ENCODE peak calls at places on chromosomes 4 and X, in four cellular contexts. One of them, this sample, is unnamed. For H3K4me1, the result is how much of the 10 kb centered on the place peaks cover.

GRCh38 chr4:120918788-120919187 is 3.7 kb downstream of the PRDM5 start:
- DNase-seq in IMR-90: peak
- DNase-seq in psoas muscle: peak
- DNase-seq in A549: no peak
- DNase-seq in this sample: no peak

GRCh38 chr4:10099521-10100325 is 16.9 kb downstream of the WDR1 start:
- DNase-seq in IMR-90: no peak
- DNase-seq in psoas muscle: no peak
- DNase-seq in A549: no peak
- DNase-seq in this sample: no peak

GRCh38 chr4:15455290-15455689 is 14.4 kb upstream of the CC2D2A start:
- DNase-seq in IMR-90: peak
- DNase-seq in psoas muscle: peak
- DNase-seq in A549: no peak
- DNase-seq in this sample: peak

GRCh38 chrX:123834116-123834515 is 25.7 kb upstream of the XIAP start:
- DNase-seq in IMR-90: no peak
- DNase-seq in psoas muscle: no peak
- DNase-seq in A549: no peak
- DNase-seq in this sample: no peak

GRCh38 chrX:125096870-125097269 is 222.8 kb upstream of the TEX13C start:
- DNase-seq in IMR-90: no peak
- DNase-seq in psoas muscle: no peak
- DNase-seq in A549: no peak
- DNase-seq in this sample: no peak

GRCh38 chr4:133839326-133839725 is 362.3 kb downstream of the PABPC4L start:
- DNase-seq in IMR-90: peak
- DNase-seq in psoas muscle: no peak
- DNase-seq in A549: peak
- DNase-seq in this sample: no peak

GRCh38 chr4:19729873-19730735 is 521.6 kb upstream of the SLIT2 start:
- DNase-seq in IMR-90: peak
- DNase-seq in psoas muscle: no peak
- DNase-seq in A549: no peak
- DNase-seq in this sample: no peak

GRCh38 chr4:134327274-134328122 is 125.9 kb upstream of the PABPC4L start:
- DNase-seq in IMR-90: no peak
- DNase-seq in psoas muscle: no peak
- DNase-seq in A549: no peak
- DNase-seq in this sample: no peak

GRCh38 chr4:75973770-75974169 is 17.0 kb downstream of the SDAD1 start:
- DNase-seq in IMR-90: no peak
- DNase-seq in psoas muscle: no peak
- DNase-seq in A549: no peak
- DNase-seq in this sample: no peak

GRCh38 chr4:5361968-5362367 is 310.7 kb downstream of the STK32B start:
- DNase-seq in IMR-90: peak
- DNase-seq in psoas muscle: no peak
- DNase-seq in A549: no peak
- DNase-seq in this sample: no peak

GRCh38 chr4:15004701-15005301 is 2.5 kb downstream of the CPEB2 start:
- DNase-seq in IMR-90: peak
- DNase-seq in psoas muscle: peak
- DNase-seq in A549: peak
- DNase-seq in this sample: peak

GRCh38 chr4:22962186-22962786 is 269.5 kb downstream of the GBA3 start:
- DNase-seq in IMR-90: peak
- DNase-seq in psoas muscle: no peak
- DNase-seq in A549: peak
- DNase-seq in this sample: no peak

GRCh38 chr4:7752649-7753048 is 187.0 kb downstream of the AFAP1 start:
- DNase-seq in IMR-90: peak
- DNase-seq in psoas muscle: no peak
- DNase-seq in A549: no peak
- DNase-seq in this sample: no peak

GRCh38 chr4:155900402-155900801 is 3.1 kb upstream of the TDO2 start:
- DNase-seq in IMR-90: peak
- DNase-seq in psoas muscle: no peak
- DNase-seq in A549: peak
- DNase-seq in this sample: no peak

GRCh38 chr4:169985881-169986280 is 40.3 kb downstream of the MFAP3L start:
- DNase-seq in IMR-90: no peak
- DNase-seq in psoas muscle: no peak
- DNase-seq in A549: no peak
- DNase-seq in this sample: no peak

GRCh38 chrX:133838761-133839676 is 146.4 kb downstream of the GPC3 start:
- DNase-seq in IMR-90: peak
- DNase-seq in psoas muscle: no peak
- DNase-seq in A549: peak
- DNase-seq in this sample: no peak

DNA sequence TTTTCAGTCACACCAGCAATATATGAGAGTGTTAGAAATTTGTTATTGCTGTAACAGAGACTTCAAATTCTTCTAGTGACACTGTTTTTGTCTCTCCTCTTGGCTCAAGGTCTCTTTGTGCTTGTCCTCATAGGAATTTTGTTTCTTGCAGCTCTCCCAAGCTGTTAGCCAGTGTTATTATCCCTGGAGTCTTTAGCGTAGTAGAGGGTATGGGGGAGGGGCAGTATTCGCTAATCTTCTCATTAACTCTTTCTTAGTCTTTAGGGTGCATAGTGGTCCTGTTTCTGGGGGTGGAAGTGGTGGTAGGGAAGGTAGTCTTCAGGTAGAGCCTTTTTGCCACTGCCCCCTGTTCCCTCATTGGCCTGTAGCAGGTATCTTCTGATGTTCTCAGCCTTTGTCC is 79.4 kb downstream of the JADE3 start:
- DNase-seq in IMR-90: no peak
- DNase-seq in psoas muscle: no peak
- DNase-seq in A549: no peak
- DNase-seq in this sample: no peak
- H3K4me1 ChIP-seq in IMR-90: under half
- H3K4me1 ChIP-seq in psoas muscle: under half
- H3K4me1 ChIP-seq in A549: under half
- H3K4me1 ChIP-seq in this sample: under half

GRCh38 chrX:101787934-101788333 is 128.3 kb upstream of the ARMCX2 start:
- DNase-seq in IMR-90: no peak
- DNase-seq in psoas muscle: no peak
- DNase-seq in A549: peak
- DNase-seq in this sample: no peak
- H3K4me3 ChIP-seq in IMR-90: no peak
- H3K4me3 ChIP-seq in psoas muscle: no peak
- H3K4me3 ChIP-seq in A549: no peak
- H3K4me3 ChIP-seq in this sample: no peak

GRCh38 chr4:87219648-87220093 is 747 bp downstream of the KLHL8 start:
- DNase-seq in IMR-90: peak
- DNase-seq in psoas muscle: peak
- DNase-seq in A549: peak
- DNase-seq in this sample: peak
- TF ChIP-seq CTCF in IMR-90: peak
- TF ChIP-seq CTCF in psoas muscle: peak
- TF ChIP-seq CTCF in A549: peak
- TF ChIP-seq CTCF in this sample: peak

DNA sequence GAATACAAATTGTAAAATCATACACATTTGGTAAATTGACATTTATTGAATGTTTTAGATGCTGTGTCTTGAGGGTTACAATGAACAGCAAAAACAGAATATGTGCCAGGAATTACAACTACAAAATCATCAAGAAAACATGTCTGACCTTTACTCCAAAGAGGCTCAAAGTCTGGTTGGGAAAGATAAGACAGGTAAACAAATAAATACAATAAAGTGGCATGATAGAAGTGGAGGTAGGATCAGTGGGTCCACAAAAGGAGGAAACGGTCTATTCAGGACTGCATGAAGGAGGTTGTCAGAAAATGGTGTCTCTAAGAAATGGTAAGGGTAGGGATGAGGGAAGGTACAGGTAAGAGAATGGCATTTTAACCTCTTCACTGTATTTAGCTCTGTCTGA is 3.8 kb downstream of the ARHGEF38 start:
- DNase-seq in IMR-90: no peak
- DNase-seq in psoas muscle: no peak
- DNase-seq in A549: no peak
- DNase-seq in this sample: no peak
- H3K4me1 ChIP-seq in IMR-90: under half
- H3K4me1 ChIP-seq in psoas muscle: under half
- H3K4me1 ChIP-seq in A549: under half
- H3K4me1 ChIP-seq in this sample: under half

DNA sequence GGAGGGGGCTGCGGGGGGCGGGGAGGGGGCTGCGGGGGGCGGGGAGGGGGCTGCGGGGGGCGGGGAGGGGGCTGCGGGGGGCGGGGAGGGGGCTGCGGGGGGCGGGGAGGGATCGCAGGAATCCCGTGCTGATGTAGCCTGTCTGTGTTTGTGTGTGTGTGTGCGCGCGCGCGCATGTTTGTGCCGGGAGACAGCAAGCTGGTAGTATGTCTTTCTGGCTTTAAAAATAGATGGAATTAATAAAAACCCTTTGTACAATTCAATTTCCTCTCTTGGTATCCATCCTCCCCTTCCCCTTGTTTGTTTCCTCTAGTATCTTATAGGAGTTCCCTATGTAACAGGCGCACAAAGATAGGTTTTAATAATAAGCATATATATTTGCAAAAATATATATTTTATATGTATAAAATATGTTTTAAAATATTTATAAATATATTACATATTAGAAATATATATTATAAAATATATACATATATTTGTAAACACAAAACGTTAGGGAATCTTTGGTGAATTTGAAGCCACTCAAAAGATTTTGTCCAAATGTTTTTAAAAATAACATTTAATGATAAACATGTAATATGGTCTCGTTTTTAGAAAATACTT is 782 bp downstream of the ARHGAP24 start:
- DNase-seq in IMR-90: no peak
- DNase-seq in psoas muscle: peak
- DNase-seq in A549: peak
- DNase-seq in this sample: no peak
- H3K4me3 ChIP-seq in IMR-90: peak
- H3K4me3 ChIP-seq in psoas muscle: peak
- H3K4me3 ChIP-seq in A549: peak
- H3K4me3 ChIP-seq in this sample: peak

GRCh38 chrX:137058339-137059127 is 24.7 kb upstream of the GPR101 start:
- DNase-seq in IMR-90: no peak
- DNase-seq in psoas muscle: no peak
- DNase-seq in A549: no peak
- DNase-seq in this sample: no peak

GRCh38 chrX:137051978-137052640 is 18.3 kb upstream of the GPR101 start:
- DNase-seq in IMR-90: peak
- DNase-seq in psoas muscle: peak
- DNase-seq in A549: peak
- DNase-seq in this sample: peak

GRCh38 chrX:137052641-137053235 is 18.9 kb upstream of the GPR101 start:
- DNase-seq in IMR-90: no peak
- DNase-seq in psoas muscle: no peak
- DNase-seq in A549: no peak
- DNase-seq in this sample: peak
- TF ChIP-seq CTCF in IMR-90: no peak
- TF ChIP-seq CTCF in psoas muscle: no peak
- TF ChIP-seq CTCF in A549: no peak
- TF ChIP-seq CTCF in this sample: no peak